ENCODE peak calls at places on chromosomes 1 and 21, in seven cellular contexts. U is IMR-90; N is left lung; H is CD4-positive, alpha-beta memory T cell; S is A549; R is suprapubic skin; O is pancreas. T is an unnamed sample. For H3K4me1, the result is how much of the 10 kb centered on the place peaks cover.

GRCh38 chr1:172325562-172325961 is 94.9 kb upstream of the C1orf105 start:
- DNase-seq in U (peak), N (no peak), H (no peak), S (peak), R (no peak), O (no peak), T (no peak)

GRCh38 chr1:42173961-42174715 is 9.6 kb upstream of the GUCA2A start:
- DNase-seq in U (peak), N (no peak), H (no peak), S (no peak), R (no peak), O (no peak), T (no peak)

GRCh38 chr1:208303743-208304142 is 59.6 kb upstream of the PLXNA2 start:
- DNase-seq in U (no peak), N (no peak), H (no peak), S (no peak), R (no peak), O (no peak), T (no peak)

GRCh38 chr1:212488436-212489283 is 55.9 kb downstream of the NENF start:
- DNase-seq in U (peak), N (peak), H (no peak), S (peak), R (peak), O (no peak), T (no peak)

GRCh38 chr1:155009742-155010141 is 7.1 kb downstream of the ZBTB7B start:
- DNase-seq in U (no peak), N (no peak), H (no peak), S (no peak), R (no peak), O (no peak), T (no peak)

GRCh38 chr1:59903136-59903754 is 23.3 kb downstream of the CYP2J2 start:
- DNase-seq in U (no peak), N (no peak), H (no peak), S (peak), R (no peak), O (no peak), T (no peak)

GRCh38 chr1:152325111-152325510 is at the start of gene FLG:
- DNase-seq in U (no peak), N (no peak), H (no peak), S (no peak), R (no peak), O (no peak), T (no peak)

GRCh38 chr1:67626495-67627235 is 58.3 kb upstream of the GADD45A start:
- DNase-seq in U (peak), N (no peak), H (no peak), S (peak), R (no peak), O (no peak), T (no peak)

GRCh38 chr1:24276791-24277190 is 42.4 kb upstream of the GRHL3 start:
- DNase-seq in U (peak), N (no peak), H (no peak), S (no peak), R (no peak), O (no peak), T (no peak)

GRCh38 chr21:39556176-39556575 is 56.6 kb upstream of the B3GALT5 start:
- DNase-seq in U (no peak), N (no peak), H (no peak), S (no peak), R (no peak), O (no peak), T (no peak)

GRCh38 chr1:19073311-19074186 is 117.1 kb upstream of the IFFO2 start:
- DNase-seq in U (no peak), N (no peak), H (no peak), S (no peak), R (no peak), O (no peak), T (no peak)

GRCh38 chr1:12315126-12315525 is 85.3 kb downstream of the VPS13D start:
- DNase-seq in U (no peak), N (no peak), H (no peak), S (no peak), R (no peak), O (no peak), T (no peak)

GRCh38 chr1:47765742-47766485 is 231.3 kb downstream of the TRABD2B start:
- DNase-seq in U (no peak), N (no peak), H (no peak), S (no peak), R (no peak), O (peak), T (no peak)
- H3K4me3 ChIP-seq in U (no peak), N (no peak), H (no peak), S (no peak), R (no peak), O (no peak), T (no peak)

GRCh38 chr21:45330075-45330781 is 42.5 kb upstream of the POFUT2 start:
- DNase-seq in U (peak), N (peak), H (no peak), S (peak), R (peak), O (peak), T (peak)
- H3K4me1 ChIP-seq in U (under half), N (under half), H (under half), S (half or more), R (under half), O (under half), T (under half)

GRCh38 chr1:205071801-205072200 is 12.5 kb downstream of the TMEM81 start:
- DNase-seq in U (no peak), N (no peak), H (no peak), S (no peak), R (peak), O (peak), T (no peak)

GRCh38 chr1:205072286-205072685 is 12.0 kb downstream of the TMEM81 start:
- DNase-seq in U (no peak), N (no peak), H (no peak), S (no peak), R (peak), O (no peak), T (no peak)

GRCh38 chr1:205072881-205073280 is 11.4 kb downstream of the TMEM81 start:
- DNase-seq in U (no peak), N (no peak), H (no peak), S (no peak), R (peak), O (no peak), T (no peak)

GRCh38 chr1:205069371-205070125 is 14.7 kb downstream of the TMEM81 start:
- DNase-seq in U (no peak), N (no peak), H (no peak), S (no peak), R (peak), O (peak), T (no peak)

DNA sequence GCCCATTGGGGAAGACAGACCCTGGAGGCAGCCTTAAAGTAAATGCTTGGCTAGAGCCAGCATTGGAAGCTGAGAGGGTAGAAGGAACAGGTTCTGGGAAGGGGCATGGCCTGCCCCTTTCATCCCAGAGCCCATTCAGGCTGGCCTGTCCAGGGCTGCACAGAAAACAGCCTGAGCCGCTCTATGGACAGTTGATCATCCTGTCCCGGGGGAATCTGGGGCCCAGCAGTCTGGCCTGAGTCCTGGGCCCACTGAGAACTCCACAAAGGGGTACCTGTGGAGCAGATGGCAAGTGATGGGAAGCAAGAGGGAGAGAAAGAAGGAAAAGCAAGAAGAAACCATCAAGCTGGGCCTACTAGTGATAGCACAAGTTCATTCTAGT is 13.2 kb downstream of the TMEM81 start:
- DNase-seq in U (no peak), N (no peak), H (no peak), S (no peak), R (no peak), O (no peak), T (no peak)
- H3K27ac ChIP-seq in U (no peak), N (no peak), H (no peak), S (no peak), R (no peak), O (no peak), T (no peak)

GRCh38 chr1:30732277-30732996 is 9.1 kb upstream of the MATN1 start:
- DNase-seq in U (peak), N (no peak), H (no peak), S (no peak), R (no peak), O (no peak), T (no peak)
- H3K4me3 ChIP-seq in U (no peak), N (no peak), H (no peak), S (no peak), R (no peak), O (no peak), T (no peak)

GRCh38 chr1:153643825-153644224 is 10.0 kb downstream of the CHTOP start:
- DNase-seq in U (no peak), N (no peak), H (no peak), S (no peak), R (no peak), O (no peak), T (no peak)

GRCh38 chr1:153642161-153642560 is 8.3 kb downstream of the CHTOP start:
- DNase-seq in U (no peak), N (no peak), H (no peak), S (no peak), R (no peak), O (no peak), T (no peak)

GRCh38 chr1:153640873-153641272 is 7.0 kb downstream of the CHTOP start:
- DNase-seq in U (no peak), N (no peak), H (no peak), S (no peak), R (no peak), O (no peak), T (no peak)

GRCh38 chr1:153646672-153647374 is 11.7 kb upstream of the SNAPIN start:
- DNase-seq in U (no peak), N (no peak), H (no peak), S (peak), R (peak), O (no peak), T (no peak)

DNA sequence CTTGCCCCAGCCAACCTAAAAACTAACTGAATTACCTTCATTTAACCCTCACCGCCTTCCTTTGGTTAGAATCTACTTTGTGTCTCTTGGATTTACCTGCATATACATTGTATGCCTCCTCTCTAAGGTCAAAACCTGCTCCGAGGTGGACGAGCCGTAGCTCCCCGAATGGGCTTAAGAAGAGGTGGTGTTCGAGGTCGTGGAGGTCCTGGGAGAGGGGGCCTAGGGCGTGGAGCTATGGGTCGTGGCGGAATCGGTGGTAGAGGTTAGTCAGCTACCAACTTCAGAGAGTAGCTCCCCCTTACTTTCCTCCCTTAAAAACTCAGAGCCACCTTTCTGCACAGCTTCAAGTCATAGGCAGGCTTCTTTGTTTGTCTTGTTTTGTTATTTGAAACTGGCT is 9.2 kb downstream of the CHTOP start:
- DNase-seq in U (no peak), N (no peak), H (no peak), S (no peak), R (peak), O (no peak), T (no peak)
- H3K4me1 ChIP-seq in U (under half), N (under half), H (under half), S (under half), R (under half), O (under half), T (under half)

GRCh38 chr1:2203671-2204383 is 9.3 kb upstream of the FAAP20 start:
- DNase-seq in U (no peak), N (no peak), H (no peak), S (no peak), R (peak), O (peak), T (no peak)
- H3K27ac ChIP-seq in U (peak), N (peak), H (peak), S (no peak), R (peak), O (peak), T (no peak)

GRCh38 chr1:145891587-145892485 is 6.2 kb upstream of the ANKRD35 start:
- DNase-seq in U (peak), N (peak), H (peak), S (peak), R (peak), O (peak), T (peak)
- H3K4me3 ChIP-seq in U (peak), N (no peak), H (no peak), S (no peak), R (peak), O (no peak), T (no peak)

GRCh38 chr21:37873655-37874054 is 42.6 kb downstream of the KCNJ6 start:
- DNase-seq in U (peak), N (no peak), H (no peak), S (peak), R (no peak), O (no peak), T (no peak)

GRCh38 chr21:37874481-37874880 is 41.8 kb downstream of the KCNJ6 start:
- DNase-seq in U (no peak), N (no peak), H (no peak), S (no peak), R (no peak), O (no peak), T (no peak)

GRCh38 chr21:37877888-37878684 is 38.2 kb downstream of the KCNJ6 start:
- DNase-seq in U (no peak), N (no peak), H (no peak), S (no peak), R (no peak), O (no peak), T (no peak)

GRCh38 chr21:37877171-37877570 is 39.1 kb downstream of the KCNJ6 start:
- DNase-seq in U (peak), N (no peak), H (no peak), S (no peak), R (no peak), O (no peak), T (no peak)

DNA sequence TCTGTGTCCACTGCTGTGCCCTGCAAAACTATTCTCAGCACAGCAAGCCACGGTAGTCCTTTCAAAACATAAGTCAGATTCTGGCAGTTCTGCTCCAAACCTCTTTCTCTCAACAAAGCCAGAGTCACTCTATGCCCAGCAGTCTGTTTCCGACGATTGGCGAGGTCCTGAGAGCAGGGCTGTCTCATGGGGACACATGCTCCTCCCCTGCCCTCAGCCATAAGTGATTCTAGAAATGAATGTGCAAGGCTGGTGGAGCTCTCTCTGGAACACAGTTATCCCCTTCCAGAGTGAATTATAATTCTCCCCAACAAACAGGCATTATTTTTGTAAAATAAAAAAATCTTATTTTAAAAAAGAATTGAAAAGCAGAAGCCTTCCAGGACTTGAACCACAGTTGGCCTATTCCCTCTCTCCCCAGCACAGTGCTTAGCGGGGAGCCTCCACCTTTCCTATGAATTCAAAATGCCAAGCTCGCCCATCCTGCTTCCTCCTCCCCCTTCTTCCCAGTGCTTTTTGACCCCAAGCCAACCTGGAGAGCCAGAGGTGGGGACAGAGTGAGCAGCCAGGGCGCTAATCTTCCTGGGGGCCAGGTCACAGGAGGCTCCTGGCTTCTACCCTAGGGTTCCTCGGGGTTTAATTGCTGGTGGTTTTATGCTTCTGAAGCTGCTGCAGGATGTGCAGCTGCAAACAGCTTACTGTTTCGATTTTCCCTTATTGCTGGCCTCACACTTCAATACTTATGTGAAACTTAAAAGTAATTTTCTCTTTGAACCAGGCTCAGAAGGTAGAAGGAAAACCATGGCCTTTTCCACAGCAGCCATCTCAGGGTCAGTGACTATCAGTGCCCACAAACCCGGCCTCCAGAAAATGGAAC is 41.1 kb downstream of the KCNJ6 start:
- DNase-seq in U (no peak), N (no peak), H (no peak), S (no peak), R (no peak), O (no peak), T (no peak)
- H3K4me1 ChIP-seq in U (under half), N (under half), H (under half), S (half or more), R (under half), O (under half), T (half or more)

T was measured in RWPE2.